ENCODE peak calls at places on chromosomes 4 and X, in eight cellular contexts. U is GM23248, N is Karpas-422, O is OCI-LY7, R is HCT116, M is hepatocyte, A is MM.1S, B is SK-N-SH. K is an unnamed sample.
A peak's percentile ranks its signal among the peaks of the same experiment; 100 is the strongest.

GRCh38 chrX:46863072-46863471 is 26.2 kb downstream of the RP2 start:
- DNase-seq in B (no peak), U (no peak), A (no peak), N (no peak), M (no peak), O (no peak), R (no peak), K (no peak)

GRCh38 chr4:6463311-6464289 is 8.8 kb downstream of the PPP2R2C start:
- DNase-seq in O (no peak), N (no peak), M (no peak), U (no peak), A (no peak), B (no peak), R (no peak), K (no peak)

GRCh38 chr4:110196206-110196870 is 2.1 kb downstream of the ELOVL6 start:
- DNase-seq in R (no peak), N (peak; percentile 80), A (peak; percentile 34), M (peak; percentile 74), O (peak; percentile 67), U (peak; percentile 65), B (peak; percentile 79), K (no peak)

GRCh38 chr4:108920688-108921087 is 157.8 kb upstream of the ETNPPL start:
- DNase-seq in M (no peak), A (no peak), U (no peak), O (no peak), N (no peak), B (no peak), R (no peak), K (no peak)

GRCh38 chrX:46029777-46030176 is 515.4 kb downstream of the ZNF674 start:
- DNase-seq in N (no peak), A (no peak), R (no peak), O (no peak), M (no peak), U (no peak), B (no peak), K (no peak)

GRCh38 chr4:80184791-80185756 is 12.2 kb upstream of the PRDM8 start:
- DNase-seq in M (no peak), A (peak; percentile 23), N (no peak), U (peak; percentile 72), R (no peak), O (no peak), B (no peak), K (no peak)

GRCh38 chrX:9857575-9857974 is 71.3 kb downstream of the SHROOM2 start:
- DNase-seq in B (no peak), R (no peak), O (no peak), A (no peak), M (no peak), N (no peak), U (no peak), K (no peak)

GRCh38 chr4:100985576-100985975 is 361.8 kb downstream of the PPP3CA start:
- DNase-seq in M (no peak), A (no peak), R (no peak), O (no peak), N (no peak), B (no peak), U (no peak), K (no peak)

GRCh38 chrX:119482497-119483480 is 14.5 kb downstream of the SLC25A5 start:
- DNase-seq in N (peak; percentile 80), M (peak; percentile 73), U (peak; percentile 71), A (peak; percentile 65), R (no peak), B (peak; percentile 55), O (no peak), K (peak; percentile 78)

GRCh38 chr4:121562833-121563232 is 133.9 kb downstream of the ANXA5 start:
- DNase-seq in O (no peak), A (no peak), N (no peak), U (no peak), R (no peak), M (no peak), B (no peak), K (no peak)

GRCh38 chr4:54625391-54625790 is 32.4 kb upstream of the KIT start:
- DNase-seq in N (no peak), R (no peak), B (no peak), O (no peak), U (no peak), M (no peak), A (no peak), K (no peak)

GRCh38 chr4:85725727-85726170 is 250.8 kb downstream of the ARHGAP24 start:
- DNase-seq in N (peak; percentile 78), U (peak; percentile 52), O (peak; percentile 85), A (peak; percentile 22), M (peak; percentile 30), B (no peak), R (no peak), K (no peak)

GRCh38 chr4:133156096-133156495 is 7.0 kb downstream of the PCDH10 start:
- DNase-seq in U (no peak), N (no peak), M (no peak), O (no peak), A (no peak), R (no peak), B (no peak), K (no peak)

GRCh38 chrX:55167124-55167523 is 53.0 kb upstream of the PAGE5 start:
- DNase-seq in R (peak; percentile 16), B (no peak), U (no peak), A (no peak), N (no peak), O (no peak), M (no peak), K (peak; percentile 55)

GRCh38 chrX:55163171-55163570 is 57.0 kb upstream of the PAGE5 start:
- DNase-seq in O (no peak), N (no peak), R (no peak), A (no peak), M (no peak), U (no peak), B (no peak), K (no peak)

GRCh38 chrX:55159556-55159955 is 60.6 kb upstream of the PAGE5 start:
- DNase-seq in U (no peak), A (no peak), R (no peak), O (no peak), M (no peak), B (no peak), N (no peak), K (no peak)

GRCh38 chrX:55160685-55161552 is 59.2 kb upstream of the PAGE5 start:
- DNase-seq in U (peak; percentile 89), R (peak; percentile 68), N (peak; percentile 95), O (peak; percentile 87), A (peak; percentile 88), M (peak; percentile 91), B (peak; percentile 89), K (peak; percentile 79)

DNA sequence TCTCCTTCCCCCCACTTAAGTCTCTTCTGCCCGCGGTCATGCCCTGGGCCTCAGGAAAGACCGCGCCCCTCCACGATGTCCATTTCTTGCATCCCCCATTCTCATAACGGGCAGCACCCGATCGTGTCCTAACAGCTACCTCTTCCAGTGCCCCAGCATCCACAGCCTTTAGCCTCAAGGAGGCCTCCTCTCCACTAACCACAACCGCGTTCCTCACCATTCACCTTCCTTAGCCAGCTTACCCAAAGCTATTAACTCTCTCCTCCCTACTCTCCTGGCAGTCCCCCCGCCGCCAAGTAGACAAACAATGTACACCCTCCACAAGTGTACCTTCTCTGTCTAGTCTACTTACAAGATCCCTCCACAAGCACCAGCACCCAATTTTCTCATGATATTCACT is 58.6 kb upstream of the PAGE5 start:
- DNase-seq in B (no peak), N (no peak), A (no peak), O (no peak), M (no peak), R (no peak), U (peak; percentile 30), K (no peak)
- H3K9me2 ChIP-seq in B (no peaks in the 10 kb centered on the region), N (no peaks in the 10 kb centered on the region), A (no peaks in the 10 kb centered on the region), O (no peaks in the 10 kb centered on the region), M (no peaks in the 10 kb centered on the region), R (no peaks in the 10 kb centered on the region), U (no peaks in the 10 kb centered on the region), K (no peaks in the 10 kb centered on the region)

GRCh38 chrX:147916375-147916968 is 4.8 kb downstream of the FMR1 start:
- DNase-seq in U (no peak), B (no peak), R (no peak), N (no peak), A (no peak), O (no peak), M (no peak), K (no peak)

GRCh38 chrX:147917700-147918694 is 6.3 kb downstream of the FMR1 start:
- DNase-seq in R (no peak), M (no peak), O (no peak), U (peak; percentile 55), B (no peak), N (peak; percentile 52), A (no peak), K (no peak)

GRCh38 chrX:147914609-147915008 is 2.9 kb downstream of the FMR1 start:
- DNase-seq in U (no peak), O (no peak), R (no peak), A (no peak), N (no peak), B (no peak), M (no peak), K (no peak)

GRCh38 chrX:147923605-147924004 is 11.9 kb downstream of the FMR1 start:
- DNase-seq in B (no peak), A (no peak), R (no peak), M (no peak), O (no peak), N (no peak), U (no peak), K (no peak)

GRCh38 chrX:147920161-147920666 is 8.5 kb downstream of the FMR1 start:
- DNase-seq in R (no peak), O (no peak), A (no peak), U (no peak), M (no peak), N (no peak), B (no peak), K (no peak)
- H3K9me3 ChIP-seq in R (no peaks in the 10 kb centered on the region), O (no peaks in the 10 kb centered on the region), A (no peaks in the 10 kb centered on the region), U (no peaks in the 10 kb centered on the region), M (no peaks in the 10 kb centered on the region), N (no peaks in the 10 kb centered on the region), B (no peaks in the 10 kb centered on the region), K (no peaks in the 10 kb centered on the region)

GRCh38 chr4:53548662-53549061 is 42.6 kb downstream of the LNX1 start:
- DNase-seq in N (no peak), B (no peak), R (no peak), A (no peak), M (no peak), O (no peak), U (no peak), K (no peak)
- H3K9me2 ChIP-seq in N (no peaks in the 10 kb centered on the region), B (no peaks in the 10 kb centered on the region), R (no peaks in the 10 kb centered on the region), A (no peaks in the 10 kb centered on the region), M (no peaks in the 10 kb centered on the region), O (no peaks in the 10 kb centered on the region), U (no peaks in the 10 kb centered on the region), K (no peaks in the 10 kb centered on the region)

GRCh38 chr4:24753519-24753918 is 41.9 kb upstream of the SOD3 start:
- DNase-seq in B (no peak), O (no peak), N (no peak), A (no peak), M (no peak), U (peak; percentile 81), R (no peak), K (peak; percentile 70)

GRCh38 chr4:24750106-24750505 is 45.3 kb upstream of the SOD3 start:
- DNase-seq in R (no peak), M (no peak), N (no peak), U (no peak), O (no peak), B (no peak), A (no peak), K (no peak)

GRCh38 chr4:24748758-24749350 is 46.5 kb upstream of the SOD3 start:
- DNase-seq in U (no peak), B (no peak), N (no peak), O (no peak), A (no peak), M (no peak), R (no peak), K (no peak)

GRCh38 chr4:24752140-24752539 is 43.2 kb upstream of the SOD3 start:
- DNase-seq in R (no peak), U (no peak), M (no peak), A (no peak), B (no peak), O (no peak), N (no peak), K (no peak)

GRCh38 chr4:24754586-24754985 is 40.8 kb upstream of the SOD3 start:
- DNase-seq in B (no peak), U (no peak), N (no peak), A (no peak), M (no peak), O (no peak), R (no peak), K (peak; percentile 50)
- H3K9me3 ChIP-seq in B (peaks cover 20% of the 10 kb centered on the region), U (peaks cover 10% of the 10 kb centered on the region), N (peaks cover 21% of the 10 kb centered on the region), A (no peaks in the 10 kb centered on the region), M (peaks cover 9% of the 10 kb centered on the region), O (peaks cover 12% of the 10 kb centered on the region), R (peaks cover 5% of the 10 kb centered on the region), K (peaks cover 27% of the 10 kb centered on the region)

K was measured in PC-9.